ENCODE peak calls at places on chromosomes 6 and 20, in four cellular contexts. E is GM12878, O is HepG2, N is SK-N-SH. H is an unnamed sample.
A peak's percentile ranks its signal among the peaks of the same experiment; 100 is the strongest.

GRCh38 chr6:166624275-166624674 is 2.8 kb downstream of the RPS6KA2 start:
- DNase-seq in E (no peak), O (no peak), N (no peak), H (no peak)

GRCh38 chr20:48191200-48191599 is 405.9 kb upstream of the SULF2 start:
- DNase-seq in N (no peak), E (no peak), O (no peak), H (no peak)

GRCh38 chr6:99330159-99330558 is 19.3 kb downstream of the FAXC start:
- DNase-seq in E (peak; percentile 71), O (peak; percentile 52), N (peak; percentile 63), H (peak; percentile 62)

GRCh38 chr6:27495386-27496135 is 22.7 kb upstream of the ZNF184 start:
- DNase-seq in N (peak; percentile 38), E (peak; percentile 64), O (peak; percentile 80), H (peak; percentile 70)

GRCh38 chr6:142945071-142945445 is at the start of gene HIVEP2:
- DNase-seq in E (no peak), N (peak; percentile 80), O (peak; percentile 78), H (peak; percentile 68)

GRCh38 chr6:80676386-80676785 is 569.9 kb downstream of the BCKDHB start:
- DNase-seq in E (no peak), N (no peak), O (no peak), H (no peak)

GRCh38 chr20:8583209-8584106 is 451.4 kb downstream of the PLCB1 start:
- DNase-seq in E (no peak), O (peak; percentile 73), N (no peak), H (no peak)

GRCh38 chr6:37142047-37142614 is 27.8 kb upstream of the PIM1 start:
- DNase-seq in N (no peak), O (no peak), E (no peak), H (no peak)

GRCh38 chr20:54122189-54122588 is 51.6 kb downstream of the CYP24A1 start:
- DNase-seq in N (no peak), E (no peak), O (no peak), H (peak; percentile 66)

GRCh38 chr6:14241255-14242070 is 123.9 kb downstream of the CD83 start:
- DNase-seq in N (no peak), O (no peak), E (peak; percentile 11), H (no peak)

GRCh38 chr6:138844203-138844602 is 48.3 kb downstream of the ECT2L start:
- DNase-seq in N (no peak), O (peak; percentile 24), E (no peak), H (no peak)

GRCh38 chr6:108565091-108565766 is 4.5 kb downstream of the FOXO3 start:
- DNase-seq in O (no peak), E (peak; percentile 90), N (no peak), H (no peak)

GRCh38 chr6:170057961-170058877 is 232.7 kb downstream of the DLL1 start:
- DNase-seq in N (no peak), E (no peak), O (no peak), H (no peak)

GRCh38 chr20:59812286-59813125 is 120.9 kb downstream of the SYCP2 start:
- DNase-seq in O (no peak), E (no peak), N (peak; percentile 21), H (no peak)

GRCh38 chr6:107642348-107643347 is 152.7 kb downstream of the SOBP start:
- DNase-seq in O (no peak), E (no peak), N (no peak), H (no peak)

GRCh38 chr20:24694727-24695528 is 225.5 kb downstream of the SYNDIG1 start:
- DNase-seq in O (no peak), N (peak; percentile 21), E (no peak), H (no peak)

GRCh38 chr6:55276745-55277627 is 50.3 kb upstream of the GFRAL start:
- DNase-seq in E (no peak), O (peak; percentile 71), N (peak; percentile 19), H (peak; percentile 74)
- TF ChIP-seq PBX3 in E (no peak), O (no peak), N (no peak), H (no peak)

GRCh38 chr6:53357576-53358343 is 9.0 kb upstream of the ELOVL5 start:
- DNase-seq in N (no peak), E (no peak), O (peak; percentile 31), H (no peak)

GRCh38 chr6:53359843-53360834 is 11.4 kb upstream of the ELOVL5 start:
- DNase-seq in N (peak; percentile 25), E (no peak), O (peak; percentile 83), H (peak; percentile 19)

GRCh38 chr6:53361549-53362031 is 12.8 kb upstream of the ELOVL5 start:
- DNase-seq in E (peak; percentile 63), O (no peak), N (no peak), H (peak; percentile 27)

GRCh38 chr6:53358440-53359087 is 9.8 kb upstream of the ELOVL5 start:
- DNase-seq in E (no peak), N (no peak), O (no peak), H (no peak)

GRCh38 chr6:53359088-53359842 is 10.5 kb upstream of the ELOVL5 start:
- DNase-seq in N (peak; percentile 99), O (peak; percentile 92), E (peak; percentile 78), H (peak; percentile 85)
- TF ChIP-seq REST in N (no peak), O (peak; percentile 39), E (peak; percentile 19), H (no peak)

GRCh38 chr20:58374906-58375760 is 13.9 kb upstream of the VAPB start:
- DNase-seq in N (no peak), O (no peak), E (no peak), H (no peak)
- TF ChIP-seq PBX3 in N (no peak), O (no peak), E (no peak), H (no peak)

GRCh38 chr6:75602164-75602896 is 650 bp downstream of the SENP6 start:
- DNase-seq in E (no peak), N (peak; percentile 66), O (no peak), H (peak; percentile 68)
- TF ChIP-seq REST in E (no peak), N (no peak), O (no peak), H (no peak)

GRCh38 chr20:36808317-36809257 is 35.0 kb upstream of the DSN1 start:
- DNase-seq in N (peak; percentile 81), E (no peak), O (peak; percentile 70), H (peak; percentile 68)
- TF ChIP-seq PBX3 in N (no peak), E (no peak), O (no peak), H (no peak)

GRCh38 chr6:7164536-7165001 is 56.8 kb downstream of the RREB1 start:
- DNase-seq in E (no peak), N (no peak), O (no peak), H (no peak)
- TF ChIP-seq REST in E (no peak), N (no peak), O (no peak), H (no peak)

GRCh38 chr20:37853823-37854375 is 49.0 kb upstream of the VSTM2L start:
- DNase-seq in N (no peak), O (no peak), E (peak; percentile 41), H (no peak)
- TF ChIP-seq PBX3 in N (no peak), O (no peak), E (no peak), H (no peak)

GRCh38 chr20:49484180-49485140 is 2.0 kb upstream of the KCNB1 start:
- DNase-seq in N (peak; percentile 94), E (no peak), O (peak; percentile 68), H (peak; percentile 83)
- TF ChIP-seq REST in N (peak; percentile 30), E (no peak), O (peak; percentile 85), H (no peak)

GRCh38 chr6:156313037-156313436 is 464.1 kb upstream of the ARID1B start:
- DNase-seq in E (no peak), N (no peak), O (no peak), H (no peak)

GRCh38 chr6:156309017-156309416 is 468.2 kb upstream of the ARID1B start:
- DNase-seq in O (no peak), N (no peak), E (no peak), H (no peak)

GRCh38 chr6:156308604-156309003 is 468.6 kb upstream of the ARID1B start:
- DNase-seq in E (no peak), N (no peak), O (no peak), H (no peak)

GRCh38 chr6:156316613-156317012 is 460.6 kb upstream of the ARID1B start:
- DNase-seq in N (no peak), E (no peak), O (no peak), H (no peak)

DNA sequence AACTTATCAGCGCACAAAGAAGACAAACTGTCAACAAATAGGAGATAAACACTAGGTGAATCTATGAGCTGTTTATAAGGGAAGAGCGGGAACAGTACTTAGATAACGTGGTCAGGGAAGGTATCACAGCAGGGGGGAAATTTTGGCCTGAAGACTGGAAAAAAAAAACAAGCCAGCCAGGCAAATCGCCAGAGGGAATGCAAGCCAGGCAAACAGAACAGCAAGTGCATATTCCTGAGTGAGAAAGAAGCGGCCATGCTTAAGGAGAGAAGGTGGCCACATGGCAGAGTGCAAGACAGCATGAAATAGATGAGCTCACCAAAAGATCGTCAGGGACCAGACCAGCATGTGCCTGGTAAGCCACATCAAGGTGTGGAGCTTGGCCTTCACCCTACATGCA is 466.5 kb upstream of the ARID1B start:
- DNase-seq in O (no peak), E (no peak), N (no peak), H (no peak)
- TF ChIP-seq PBX3 in O (no peak), E (no peak), N (no peak), H (no peak)

DNA sequence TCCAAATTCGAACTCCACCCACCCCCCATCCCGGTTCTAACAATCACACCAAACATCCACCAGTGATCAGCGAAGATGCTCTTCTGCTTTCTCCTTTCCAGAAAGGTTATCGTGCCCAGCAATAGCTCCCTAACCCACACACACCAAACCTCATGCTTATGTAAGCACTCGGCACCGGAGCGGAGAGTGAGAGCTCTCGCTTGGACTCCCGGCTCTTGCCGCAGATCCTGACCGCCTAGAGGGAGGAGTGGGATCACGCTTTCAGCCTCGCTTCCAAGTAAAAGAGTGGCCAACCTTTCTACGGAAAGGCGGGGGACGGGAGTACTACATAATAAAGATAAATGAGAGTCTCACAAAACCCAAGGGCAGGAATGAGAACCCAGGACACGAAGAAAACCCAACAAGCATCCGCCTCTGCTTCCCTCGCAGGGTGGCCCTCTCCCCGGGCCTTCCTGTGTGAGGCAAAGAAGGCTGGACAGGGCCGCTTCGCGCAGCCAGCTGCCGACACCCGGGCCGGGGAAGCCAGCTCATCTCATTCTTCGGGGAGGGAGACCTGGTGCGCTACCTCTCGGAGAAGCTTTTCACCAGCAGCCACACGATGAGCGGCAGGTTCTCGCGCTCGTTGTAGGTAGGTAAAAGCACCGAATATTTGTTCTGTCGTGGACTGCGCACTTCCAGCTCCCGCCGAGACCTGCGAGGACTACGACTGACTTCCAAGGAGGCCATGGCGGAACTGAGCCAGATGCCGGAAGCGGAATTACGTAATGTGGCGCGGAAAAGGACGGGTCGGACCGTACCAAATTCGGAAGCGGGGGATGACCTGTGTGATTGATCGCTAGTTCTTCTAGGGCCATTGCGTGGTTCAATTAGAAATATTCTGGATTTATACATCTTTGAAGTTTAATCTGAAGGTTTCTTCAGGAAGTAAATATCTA is at the start of gene DPM1:
- DNase-seq in E (peak; percentile 86), N (peak; percentile 88), O (peak; percentile 71), H (peak; percentile 62)
- TF ChIP-seq REST in E (peak; percentile 47), N (peak; percentile 66), O (peak; percentile 86), H (no peak)